ENCODE peak calls at places on chromosomes 2 and 18, in eight cellular contexts. C is NCI-H1417, G is HT1080, V is ACHN, P is astrocyte of the spinal cord, N is endothelial cell, Z is germinal center, J is kidney epithelial cell. B is an unnamed sample.

GRCh38 chr18:74389161-74389927 is 67.8 kb downstream of the DIPK1C start:
- DNase-seq in G (no peak), V (no peak), N (peak; percentile 10), J (no peak), Z (no peak), C (no peak), P (no peak), B (no peak)

GRCh38 chr2:122028371-122029102 is 273.1 kb downstream of the TSN start:
- DNase-seq in G (peak; percentile 53), V (no peak), N (no peak), Z (no peak), J (peak; percentile 2), P (peak; percentile 23), C (no peak), B (no peak)

GRCh38 chr2:74066491-74067203 is 81.1 kb downstream of the BOLA3 start:
- DNase-seq in N (no peak), G (no peak), V (no peak), Z (no peak), P (peak; percentile 46), C (no peak), J (no peak), B (no peak)

GRCh38 chr18:79871481-79872091 is 73.8 kb downstream of the KCNG2 start:
- DNase-seq in P (no peak), V (no peak), N (no peak), G (no peak), Z (no peak), C (no peak), J (no peak), B (no peak)

GRCh38 chr2:235494716-235495372 is 1.0 kb downstream of the AGAP1 start:
- DNase-seq in P (peak; percentile 33), C (no peak), Z (no peak), J (no peak), G (peak; percentile 23), N (peak; percentile 33), V (peak; percentile 29), B (peak; percentile 17)

GRCh38 chr2:169862816-169863215 is 35.6 kb downstream of the UBR3 start:
- DNase-seq in N (no peak), Z (no peak), P (no peak), G (no peak), V (no peak), J (no peak), C (no peak), B (no peak)

GRCh38 chr2:75607988-75608683 is 38.4 kb upstream of the MRPL19 start:
- DNase-seq in N (no peak), P (peak; percentile 52), C (no peak), Z (no peak), G (no peak), V (peak; percentile 78), J (no peak), B (no peak)

GRCh38 chr2:235669983-235670962 is 176.4 kb downstream of the AGAP1 start:
- DNase-seq in C (peak; percentile 53), J (no peak), P (peak; percentile 66), G (no peak), N (peak; percentile 76), Z (no peak), V (peak; percentile 6), B (peak; percentile 54)

GRCh38 chr2:12488365-12488972 is 228.3 kb upstream of the TRIB2 start:
- DNase-seq in C (no peak), N (no peak), P (no peak), G (no peak), J (no peak), Z (peak; percentile 33), V (no peak), B (no peak)

GRCh38 chr2:101120124-101120996 is 30.8 kb downstream of the TBC1D8 start:
- DNase-seq in N (no peak), G (peak; percentile 52), V (peak; percentile 42), J (peak; percentile 79), P (peak; percentile 61), C (no peak), Z (no peak), B (no peak)

GRCh38 chr2:111042772-111043771 is 77.6 kb upstream of the BCL2L11 start:
- DNase-seq in P (no peak), N (no peak), J (no peak), Z (no peak), G (no peak), V (no peak), C (no peak), B (no peak)

GRCh38 chr18:59996370-59996966 is 96.7 kb downstream of the PMAIP1 start:
- DNase-seq in G (peak; percentile 39), P (peak; percentile 66), V (peak; percentile 58), N (peak; percentile 52), Z (no peak), C (peak; percentile 66), J (no peak), B (peak; percentile 79)

GRCh38 chr2:10124538-10125045 is 2.1 kb downstream of the RRM2 start:
- DNase-seq in G (peak; percentile 76), C (peak; percentile 86), N (peak; percentile 51), Z (peak; percentile 57), V (peak; percentile 78), J (no peak), P (peak; percentile 78), B (peak; percentile 65)

GRCh38 chr2:239360421-239361310 is 40.2 kb downstream of the HDAC4 start:
- DNase-seq in G (no peak), C (no peak), P (no peak), Z (no peak), N (no peak), J (no peak), V (no peak), B (no peak)

GRCh38 chr2:80169811-80170594 is 134.5 kb downstream of the LRRTM1 start:
- DNase-seq in C (no peak), V (no peak), P (no peak), N (no peak), G (no peak), Z (no peak), J (no peak), B (no peak)

GRCh38 chr2:241052677-241053360 is 49.3 kb downstream of the MTERF4 start:
- DNase-seq in J (no peak), V (no peak), N (peak; percentile 3), Z (no peak), G (no peak), C (no peak), P (no peak), B (no peak)

GRCh38 chr2:227326783-227327182 is 1.7 kb downstream of the MFF start:
- DNase-seq in P (no peak), Z (no peak), G (no peak), V (no peak), N (no peak), C (no peak), J (no peak), B (no peak)

GRCh38 chr2:16069663-16069932 is 129.2 kb downstream of the MYCN start:
- DNase-seq in Z (no peak), J (no peak), P (no peak), G (no peak), N (no peak), V (no peak), C (no peak), B (no peak)

GRCh38 chr2:240992572-240993291 is 5.7 kb upstream of the SNED1 start:
- DNase-seq in C (no peak), Z (no peak), G (no peak), P (no peak), V (no peak), J (no peak), N (no peak), B (no peak)

GRCh38 chr2:234954551-234954992 is 2.8 kb downstream of the SH3BP4 start:
- DNase-seq in C (no peak), Z (no peak), G (no peak), P (peak; percentile 61), J (no peak), N (no peak), V (no peak), B (no peak)

GRCh38 chr18:47418746-47419145 is 167.3 kb upstream of the SKOR2 start:
- DNase-seq in N (no peak), C (no peak), J (no peak), V (peak; percentile 4), P (peak; percentile 19), G (peak; percentile 92), Z (no peak), B (no peak)

GRCh38 chr2:60097298-60097697 is 456.2 kb downstream of the BCL11A start:
- DNase-seq in Z (no peak), J (no peak), N (no peak), V (no peak), P (no peak), C (no peak), G (no peak), B (no peak)

GRCh38 chr2:113103958-113104627 is 23.3 kb upstream of the IL1RN start:
- DNase-seq in G (no peak), Z (no peak), C (no peak), V (no peak), P (no peak), N (no peak), J (no peak), B (no peak)

GRCh38 chr2:15127876-15128275 is 433.3 kb downstream of the NBAS start:
- DNase-seq in V (no peak), C (peak; percentile 18), G (no peak), Z (no peak), J (no peak), N (no peak), P (no peak), B (no peak)

GRCh38 chr2:181523756-181524155 is 66.6 kb downstream of the ITGA4 start:
- DNase-seq in P (no peak), C (no peak), Z (no peak), N (no peak), G (no peak), J (no peak), V (no peak), B (no peak)

GRCh38 chr2:130949954-130950353 is 113.2 kb downstream of the ARHGEF4 start:
- DNase-seq in V (no peak), Z (no peak), C (no peak), J (no peak), P (no peak), G (peak; percentile 45), N (no peak), B (no peak)

GRCh38 chr18:616380-616995 is 19.7 kb downstream of the CLUL1 start:
- DNase-seq in G (peak; percentile 25), N (no peak), J (no peak), Z (peak; percentile 8), P (peak; percentile 56), C (peak; percentile 25), V (peak; percentile 42), B (peak; percentile 52)

GRCh38 chr18:31204169-31204568 is 41.5 kb upstream of the DSC1 start:
- DNase-seq in V (no peak), C (no peak), P (no peak), G (no peak), Z (no peak), J (no peak), N (no peak), B (no peak)

GRCh38 chr2:217886720-217887309 is 116.0 kb downstream of the TNS1 start:
- DNase-seq in Z (peak; percentile 76), J (no peak), C (peak; percentile 53), P (peak; percentile 65), V (peak; percentile 75), N (peak; percentile 83), G (peak; percentile 45), B (peak; percentile 55)

GRCh38 chr2:189681203-189681602 is 6.7 kb downstream of the ANKAR start:
- DNase-seq in J (no peak), Z (no peak), P (no peak), C (no peak), V (no peak), N (no peak), G (no peak), B (no peak)

GRCh38 chr2:10580991-10581390 is 108.8 kb downstream of the NOL10 start:
- DNase-seq in Z (no peak), N (no peak), G (no peak), V (no peak), J (no peak), C (no peak), P (no peak), B (no peak)

GRCh38 chr18:3148930-3149535 is 70.7 kb downstream of the MYOM1 start:
- DNase-seq in P (no peak), C (peak; percentile 10), N (no peak), G (no peak), J (no peak), V (no peak), Z (no peak), B (no peak)

GRCh38 chr2:174570325-174570958 is 27.2 kb downstream of the WIPF1 start:
- DNase-seq in P (no peak), V (no peak), G (no peak), Z (no peak), C (no peak), N (no peak), J (no peak), B (no peak)

B was measured in COR-L47.